ENCODE peak calls at places on chromosomes 5 and 9, in four cellular contexts. K, U, O and J are unnamed samples.
A peak's percentile ranks its signal among the peaks of the same experiment; 100 is the strongest.

GRCh38 chr5:68252678-68253520 is 37.3 kb downstream of the PIK3R1 start:
- DNase-seq in K (peak; percentile 45), O (no peak), U (peak; percentile 61), J (peak; percentile 49)

GRCh38 chr9:96874947-96875459 is 20.7 kb upstream of the ZNF782 start:
- DNase-seq in K (peak; percentile 84), O (peak; percentile 71), U (no peak), J (peak; percentile 32)

GRCh38 chr9:119368179-119368578 is 1.1 kb downstream of the BRINP1 start:
- DNase-seq in U (no peak), K (no peak), O (no peak), J (no peak)

GRCh38 chr5:91478096-91478495 is 95.0 kb upstream of the ARRDC3 start:
- DNase-seq in K (no peak), O (no peak), U (no peak), J (no peak)

GRCh38 chr9:36922548-36922947 is 111.5 kb downstream of the PAX5 start:
- DNase-seq in K (peak; percentile 55), U (no peak), O (no peak), J (no peak)

GRCh38 chr9:14652729-14653377 is 40.4 kb downstream of the ZDHHC21 start:
- DNase-seq in U (no peak), K (peak; percentile 37), O (no peak), J (no peak)

GRCh38 chr5:52334367-52334766 is 453.3 kb upstream of the ITGA1 start:
- DNase-seq in U (no peak), O (no peak), K (no peak), J (no peak)

GRCh38 chr9:17520264-17521058 is 58.4 kb upstream of the SH3GL2 start:
- DNase-seq in O (no peak), K (no peak), U (no peak), J (no peak)

GRCh38 chr9:76519027-76519835 is 60.2 kb downstream of the GCNT1 start:
- DNase-seq in K (peak; percentile 19), U (no peak), O (no peak), J (no peak)

GRCh38 chr5:146620663-146621051 is 104.7 kb upstream of the GPR151 start:
- DNase-seq in K (no peak), O (no peak), U (no peak), J (no peak)

GRCh38 chr9:6443661-6444060 is 30.7 kb downstream of the UHRF2 start:
- DNase-seq in O (no peak), U (no peak), K (no peak), J (no peak)

GRCh38 chr9:130387398-130387797 is 57.4 kb upstream of the ASS1 start:
- DNase-seq in O (no peak), U (no peak), K (no peak), J (no peak)

GRCh38 chr9:127973169-127974001 is 7.4 kb downstream of the EEIG1 start:
- DNase-seq in O (peak; percentile 74), U (peak; percentile 71), K (no peak), J (no peak)

GRCh38 chr9:115018547-115019435 is 88.4 kb upstream of the TNFSF8 start:
- DNase-seq in O (no peak), U (no peak), K (peak; percentile 69), J (peak; percentile 79)

GRCh38 chr5:176540956-176541337 is 3.7 kb upstream of the RNF44 start:
- DNase-seq in U (peak; percentile 13), O (no peak), K (no peak), J (no peak)

GRCh38 chr9:131773911-131774379 is 34.1 kb upstream of the RAPGEF1 start:
- DNase-seq in O (no peak), K (peak; percentile 54), U (peak; percentile 60), J (peak; percentile 21)

GRCh38 chr9:129673602-129674001 is 8.2 kb downstream of the PRRX2 start:
- DNase-seq in O (no peak), K (no peak), U (no peak), J (no peak)

GRCh38 chr5:1204693-1205242 is 3.4 kb downstream of the SLC6A19 start:
- DNase-seq in O (no peak), K (peak; percentile 44), U (no peak), J (no peak)

GRCh38 chr5:156947933-156948332 is 15.1 kb downstream of the TIMD4 start:
- DNase-seq in O (no peak), K (no peak), U (no peak), J (no peak)

GRCh38 chr5:79173626-79174025 is 62.0 kb downstream of the BHMT start:
- DNase-seq in U (no peak), K (peak; percentile 85), O (no peak), J (no peak)

GRCh38 chr9:127561491-127562270 is 50.4 kb upstream of the STXBP1 start:
- DNase-seq in U (peak; percentile 84), O (peak; percentile 85), K (peak; percentile 96), J (peak; percentile 99)

GRCh38 chr9:96203867-96204412 is 98.0 kb downstream of the HSD17B3 start:
- DNase-seq in K (no peak), O (no peak), U (no peak), J (no peak)

GRCh38 chr9:91154686-91155085 is 207.0 kb downstream of the AUH start:
- DNase-seq in K (no peak), U (no peak), O (no peak), J (no peak)

GRCh38 chr9:36298566-36298965 is 40.3 kb upstream of the GNE start:
- DNase-seq in K (no peak), O (peak; percentile 27), U (no peak), J (no peak)

GRCh38 chr9:109504689-109505088 is 6.6 kb upstream of the PTPN3 start:
- DNase-seq in O (no peak), U (no peak), K (no peak), J (no peak)

GRCh38 chr5:123439616-123440153 is 16.5 kb upstream of the CEP120 start:
- DNase-seq in O (no peak), K (no peak), U (no peak), J (no peak)

GRCh38 chr5:102901821-102902448 is 146.8 kb downstream of the PAM start:
- DNase-seq in U (no peak), K (peak; percentile 64), O (no peak), J (no peak)

GRCh38 chr5:180168758-180169157 is 40.3 kb downstream of the RASGEF1C start:
- DNase-seq in K (no peak), O (no peak), U (no peak), J (no peak)

GRCh38 chr5:180622910-180623309 is 26.5 kb downstream of the FLT4 start:
- DNase-seq in K (no peak), O (no peak), U (no peak), J (no peak)

GRCh38 chr9:4859035-4859434 is 66.3 kb downstream of the RCL1 start:
- DNase-seq in O (no peak), K (no peak), U (no peak), J (no peak)

GRCh38 chr9:71863652-71864051 is 47.3 kb downstream of the ABHD17B start:
- DNase-seq in U (no peak), K (no peak), O (no peak), J (no peak)

GRCh38 chr5:151651997-151652645 is 34.6 kb downstream of the SPARC start:
- DNase-seq in K (peak; percentile 91), O (peak; percentile 67), U (peak; percentile 86), J (peak; percentile 82)

GRCh38 chr5:157369507-157369906 is 90.5 kb upstream of the NIPAL4 start:
- DNase-seq in U (no peak), K (no peak), O (no peak), J (no peak)

GRCh38 chr9:37591775-37592107 is 656 bp downstream of the TOMM5 start:
- DNase-seq in U (no peak), O (no peak), K (no peak), J (peak; percentile 14)

GRCh38 chr9:107991581-107991980 is 502.0 kb upstream of the KLF4 start:
- DNase-seq in U (no peak), K (no peak), O (no peak), J (no peak)

GRCh38 chr9:91289244-91289643 is 72.5 kb downstream of the AUH start:
- DNase-seq in U (no peak), O (no peak), K (no peak), J (no peak)

GRCh38 chr5:96258692-96259091 is 174.4 kb downstream of the PCSK1 start:
- DNase-seq in K (peak; percentile 57), U (no peak), O (no peak), J (no peak)
- H3K4me1 ChIP-seq in K (peaks cover 60% of the 10 kb centered on the region), U (peaks cover 16% of the 10 kb centered on the region), O (no peaks in the 10 kb centered on the region), J (peaks cover 58% of the 10 kb centered on the region)

DNA sequence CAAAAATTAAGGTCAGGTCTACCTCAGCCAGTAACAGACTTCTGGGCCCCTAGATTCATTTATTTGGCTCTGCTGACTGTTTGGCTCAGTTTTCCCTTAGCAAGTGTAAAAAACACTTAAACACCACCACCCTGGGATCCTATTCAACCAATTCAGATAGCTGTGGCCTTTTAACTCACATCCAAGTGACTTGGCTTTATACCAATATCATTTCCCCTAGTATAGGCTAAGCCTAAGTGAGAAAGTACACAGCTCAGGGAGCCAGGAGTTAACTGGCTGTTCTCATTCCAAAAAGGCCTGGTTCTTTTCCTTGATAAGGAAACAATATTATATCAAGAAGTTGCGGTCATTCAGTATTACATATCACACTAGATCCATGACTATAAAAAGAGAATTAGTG is 163.5 kb downstream of the ARL15 start:
- DNase-seq in K (no peak), U (no peak), O (no peak), J (no peak)
- H3K4me3 ChIP-seq in K (no peak overlapping the region), U (no peak overlapping the region), O (no peak overlapping the region), J (no peak overlapping the region)

GRCh38 chr5:126115230-126115629 is 308.0 kb upstream of the GRAMD2B start:
- DNase-seq in O (no peak), K (no peak), U (no peak), J (no peak)
- H3K27ac ChIP-seq in O (no peak overlapping the region), K (no peak overlapping the region), U (no peak overlapping the region), J (no peak overlapping the region)

DNA sequence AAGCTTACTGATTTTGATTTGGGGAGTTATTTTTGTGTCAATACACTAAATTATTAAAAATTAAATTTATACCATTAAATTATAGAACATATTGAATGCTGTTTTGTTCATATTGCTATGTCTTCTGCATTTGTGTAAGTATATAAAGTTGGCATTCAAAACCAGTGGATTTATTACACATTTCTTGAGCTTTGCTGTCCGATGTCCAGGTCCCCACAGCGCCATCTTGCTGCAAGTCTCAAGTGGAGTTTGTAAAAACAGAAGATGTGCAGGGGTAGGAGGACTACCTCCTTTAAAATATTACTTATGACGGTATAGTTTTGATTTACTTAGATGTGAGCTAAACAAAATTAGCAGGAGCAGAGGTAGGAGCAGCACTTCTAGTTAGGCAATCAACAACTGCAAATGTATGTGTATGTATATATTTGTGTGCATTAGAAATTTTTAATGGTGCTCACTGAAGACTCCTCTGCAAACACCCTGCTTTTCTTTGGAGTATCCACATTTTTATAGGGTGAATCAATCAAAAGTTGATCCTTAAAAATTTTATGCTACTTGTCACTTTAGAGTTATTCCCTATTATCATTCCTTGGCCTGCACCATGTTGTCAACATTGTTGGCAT is 37.4 kb downstream of the CPEB4 start:
- DNase-seq in O (no peak), U (peak; percentile 62), K (peak; percentile 72), J (no peak)
- H3K4me1 ChIP-seq in O (no peaks in the 10 kb centered on the region), U (peaks cover 97% of the 10 kb centered on the region), K (peaks cover 29% of the 10 kb centered on the region), J (no peaks in the 10 kb centered on the region)